ENCODE peak calls at places on chromosomes 2 and 18, in six cellular contexts. W, B, A, D, R and X are unnamed samples.

GRCh38 chr2:235055891-235056516 is 104.2 kb downstream of the SH3BP4 start:
- DNase-seq in W (no peak), B (no peak), A (no peak), D (peak; percentile 69), R (no peak), X (peak; percentile 24)

GRCh38 chr2:239739206-239739605 is 285.9 kb downstream of the NDUFA10 start:
- DNase-seq in W (no peak), B (no peak), A (no peak), D (no peak), R (no peak), X (no peak)

GRCh38 chr18:26468931-26469340 is 79.4 kb downstream of the KCTD1 start:
- DNase-seq in W (no peak), B (no peak), A (no peak), D (peak; percentile 33), R (no peak), X (no peak)

GRCh38 chr2:124582387-124582786 is 557.3 kb downstream of the CNTNAP5 start:
- DNase-seq in W (no peak), B (no peak), A (no peak), D (no peak), R (no peak), X (no peak)

GRCh38 chr2:127014224-127014623 is 92.7 kb downstream of the BIN1 start:
- DNase-seq in W (no peak), B (no peak), A (no peak), D (no peak), R (no peak), X (no peak)

GRCh38 chr2:74524955-74525716 is 895 bp downstream of the DQX1 start:
- DNase-seq in W (no peak), B (no peak), A (no peak), D (no peak), R (no peak), X (no peak)

GRCh38 chr18:46346213-46346612 is 242.0 kb downstream of the HAUS1 start:
- DNase-seq in W (no peak), B (no peak), A (no peak), D (no peak), R (no peak), X (no peak)

GRCh38 chr18:12352188-12352587 is 24.8 kb downstream of the AFG3L2 start:
- DNase-seq in W (no peak), B (no peak), A (no peak), D (no peak), R (no peak), X (no peak)

GRCh38 chr2:84481702-84482101 is 22.6 kb upstream of the SUCLG1 start:
- DNase-seq in W (no peak), B (no peak), A (peak; percentile 80), D (peak; percentile 59), R (peak; percentile 52), X (peak; percentile 73)

GRCh38 chr18:59047321-59047991 is 92.2 kb upstream of the SEC11C start:
- DNase-seq in W (no peak), B (no peak), A (no peak), D (no peak), R (no peak), X (no peak)

GRCh38 chr2:30472326-30472725 is 25.3 kb downstream of the LCLAT1 start:
- DNase-seq in W (no peak), B (no peak), A (no peak), D (peak; percentile 14), R (no peak), X (no peak)

GRCh38 chr18:76436342-76436741 is 58.7 kb downstream of the ZNF516 start:
- DNase-seq in W (no peak), B (no peak), A (no peak), D (no peak), R (no peak), X (no peak)

GRCh38 chr18:48073231-48073930 is 142.9 kb upstream of the SMAD2 start:
- DNase-seq in W (no peak), B (peak; percentile 80), A (no peak), D (no peak), R (no peak), X (no peak)

GRCh38 chr2:113079123-113079522 is 11.4 kb downstream of the IL1F10 start:
- DNase-seq in W (no peak), B (peak; percentile 22), A (peak; percentile 42), D (no peak), R (no peak), X (no peak)

GRCh38 chr18:80037300-80037699 is 3.1 kb downstream of the RBFA start:
- DNase-seq in W (no peak), B (no peak), A (no peak), D (no peak), R (no peak), X (no peak)

GRCh38 chr18:61719676-61720075 is 173.1 kb downstream of the RNF152 start:
- DNase-seq in W (no peak), B (no peak), A (no peak), D (no peak), R (no peak), X (no peak)

GRCh38 chr18:4068552-4069158 is 386.5 kb downstream of the DLGAP1 start:
- DNase-seq in W (peak; percentile 4), B (peak; percentile 13), A (peak; percentile 22), D (peak; percentile 63), R (peak; percentile 51), X (peak; percentile 36)

GRCh38 chr18:22871809-22872525 is 61.2 kb upstream of the RBBP8 start:
- DNase-seq in W (no peak), B (no peak), A (peak; percentile 85), D (peak; percentile 71), R (peak; percentile 74), X (peak; percentile 5)

GRCh38 chr18:48300463-48300961 is 108.7 kb downstream of the ZBTB7C start:
- DNase-seq in W (no peak), B (no peak), A (no peak), D (no peak), R (no peak), X (no peak)

GRCh38 chr2:186065491-186065890 is 326.9 kb downstream of the FSIP2 start:
- DNase-seq in W (no peak), B (no peak), A (no peak), D (no peak), R (no peak), X (no peak)

GRCh38 chr2:182952741-182953450 is 85.4 kb downstream of the NCKAP1 start:
- DNase-seq in W (no peak), B (no peak), A (peak; percentile 62), D (peak; percentile 83), R (peak; percentile 52), X (peak; percentile 21)

GRCh38 chr18:47754311-47755101 is 176.0 kb downstream of the SMAD2 start:
- DNase-seq in W (peak; percentile 21), B (no peak), A (no peak), D (peak; percentile 13), R (no peak), X (no peak)

GRCh38 chr2:214575030-214575949 is 164.4 kb downstream of the VWC2L start:
- DNase-seq in W (no peak), B (no peak), A (peak; percentile 28), D (no peak), R (peak; percentile 19), X (no peak)

DNA sequence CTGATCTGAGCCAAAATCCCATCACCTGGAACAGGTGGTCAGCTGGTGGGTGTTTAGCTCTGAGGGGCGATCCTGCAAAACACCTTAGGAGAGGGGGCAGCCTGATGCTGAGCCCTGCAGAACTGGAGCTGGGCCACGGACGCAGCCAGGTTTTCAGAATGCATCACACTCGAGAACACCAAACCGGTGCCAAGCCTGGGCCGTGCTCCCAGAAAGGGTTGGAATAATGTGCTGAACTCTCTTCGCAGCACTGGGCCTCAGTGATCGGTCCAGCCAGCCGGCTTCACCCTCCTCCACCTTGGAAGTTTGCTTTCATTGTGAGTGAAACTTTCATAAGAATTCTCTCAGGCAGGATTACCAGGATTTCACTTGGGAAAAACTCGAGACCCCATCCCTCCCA is 56.5 kb upstream of the TTC39C start:
- DNase-seq in W (no peak), B (peak; percentile 78), A (peak; percentile 34), D (no peak), R (peak; percentile 22), X (no peak)
- H3K4me3 ChIP-seq in W (no peak overlapping the region), B (no peak overlapping the region), A (no peak overlapping the region), D (no peak overlapping the region), R (no peak overlapping the region), X (no peak overlapping the region)

DNA sequence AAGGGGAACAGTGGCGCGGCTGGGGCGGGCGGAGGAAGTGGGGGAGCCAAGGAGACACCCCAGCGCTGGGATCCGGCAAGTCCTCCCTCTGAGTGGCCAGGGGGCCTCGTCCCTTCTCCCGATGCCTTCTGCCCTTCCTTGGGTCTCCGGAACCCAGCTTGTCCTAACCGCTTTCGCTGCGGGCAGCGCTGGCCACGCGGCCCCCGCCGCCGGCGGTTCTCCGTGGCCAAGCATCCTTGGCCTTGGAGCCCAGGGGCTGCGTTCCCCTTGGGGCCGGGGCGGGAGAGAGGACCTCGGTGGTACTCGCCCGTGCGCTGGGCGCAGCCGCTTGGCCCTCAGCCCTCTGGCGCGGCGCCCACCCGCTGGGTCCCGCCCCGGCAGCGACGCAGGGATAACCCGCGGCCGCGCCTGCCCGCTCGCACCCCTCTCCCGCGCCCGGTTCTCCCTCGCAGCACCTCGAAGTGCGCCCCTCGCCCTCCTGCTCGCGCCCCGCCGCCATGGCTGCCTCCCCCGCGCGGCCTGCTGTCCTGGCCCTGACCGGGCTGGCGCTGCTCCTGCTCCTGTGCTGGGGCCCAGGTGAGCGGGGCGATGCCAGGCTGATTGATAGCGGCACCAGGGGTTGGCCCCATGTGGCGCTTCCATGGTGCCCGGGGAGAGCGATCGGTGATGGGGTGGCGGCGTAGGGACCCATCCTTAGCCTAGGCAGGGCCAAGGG is 128.7 kb downstream of the UXS1 start:
- DNase-seq in W (no peak), B (no peak), A (no peak), D (no peak), R (no peak), X (no peak)
- H3K4me3 ChIP-seq in W (peak overlapping the region; percentile 63), B (peak overlapping the region; percentile 32), A (peak overlapping the region; percentile 23), D (no peak overlapping the region), R (no peak overlapping the region), X (peak overlapping the region; percentile 20)

DNA sequence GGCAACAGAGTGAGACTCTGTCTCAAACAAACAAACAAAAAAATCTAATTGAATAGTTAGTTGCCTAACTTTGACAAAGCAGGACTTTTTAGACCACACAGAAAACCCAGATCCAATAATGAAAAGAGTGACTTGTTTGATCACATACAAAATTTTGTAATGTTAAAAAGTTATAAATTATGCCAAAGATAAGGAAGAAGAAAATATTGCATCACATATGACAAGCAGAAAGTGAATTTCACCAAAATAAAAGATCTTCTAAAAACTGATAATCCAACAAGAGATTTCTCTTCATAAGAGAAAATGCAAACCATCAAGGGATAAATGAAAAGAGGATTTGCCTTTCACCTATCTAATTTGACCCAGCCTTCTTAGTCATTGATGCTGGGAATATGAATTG is 2.8 kb upstream of the RMP24 start:
- DNase-seq in W (no peak), B (no peak), A (no peak), D (no peak), R (no peak), X (no peak)
- H3K4me3 ChIP-seq in W (no peak overlapping the region), B (no peak overlapping the region), A (no peak overlapping the region), D (no peak overlapping the region), R (no peak overlapping the region), X (no peak overlapping the region)

GRCh38 chr2:231706731-231707624 is 1.3 kb upstream of the PTMA start:
- DNase-seq in W (peak; percentile 97), B (peak; percentile 99), A (peak; percentile 98), D (peak; percentile 100), R (peak; percentile 99), X (peak; percentile 99)

GRCh38 chr2:231709636-231709980 is 1.3 kb downstream of the PTMA start:
- DNase-seq in W (no peak), B (peak; percentile 34), A (no peak), D (peak; percentile 29), R (no peak), X (no peak)

GRCh38 chr2:231708773-231709635 is 679 bp downstream of the PTMA start:
- DNase-seq in W (peak; percentile 44), B (peak; percentile 24), A (no peak), D (peak; percentile 55), R (peak; percentile 35), X (peak; percentile 16)

GRCh38 chr2:231708050-231708772 is at the start of gene PTMA:
- DNase-seq in W (peak; percentile 99), B (peak; percentile 100), A (peak; percentile 99), D (peak; percentile 100), R (peak; percentile 100), X (peak; percentile 99)

GRCh38 chr2:231707625-231708049 is 688 bp upstream of the PTMA start:
- DNase-seq in W (no peak), B (peak; percentile 67), A (no peak), D (peak; percentile 55), R (no peak), X (no peak)
- H3K4me3 ChIP-seq in W (peak overlapping the region; percentile 85), B (peak overlapping the region; percentile 69), A (peak overlapping the region; percentile 62), D (peak overlapping the region; percentile 89), R (peak overlapping the region; percentile 68), X (peak overlapping the region; percentile 56)